ENCODE peak calls at places on chromosome 5, in nine cellular contexts. I is stomach, H is SK-N-SH, R is mucosa of descending colon, Z is ovary, K is neural progenitor cell, Q is astrocyte, N is A549, L is fibroblast of lung. G is an unnamed sample.

GRCh38 chr5:116663081-116663480 is 88.5 kb upstream of the SEMA6A start:
- DNase-seq in I (no peak), H (no peak), R (no peak), Z (no peak), K (peak; percentile 55), Q (no peak), N (no peak), L (no peak), G (no peak)

GRCh38 chr5:53151713-53152458 is 42.3 kb upstream of the MOCS2 start:
- DNase-seq in I (peak; percentile 34), H (no peak), R (no peak), Z (no peak), K (no peak), Q (peak; percentile 86), N (peak; percentile 4), L (peak; percentile 92), G (peak; percentile 88)

GRCh38 chr5:171450423-171451246 is 31.2 kb downstream of the FGF18 start:
- DNase-seq in I (peak; percentile 48), H (no peak), R (peak; percentile 35), Z (peak; percentile 75), K (peak; percentile 69), Q (peak; percentile 65), N (no peak), L (peak; percentile 74), G (no peak)

GRCh38 chr5:128498844-128499455 is 39.1 kb downstream of the FBN2 start:
- DNase-seq in I (no peak), H (peak; percentile 7), R (no peak), Z (no peak), K (peak; percentile 49), Q (peak; percentile 47), N (peak; percentile 61), L (peak; percentile 84), G (peak; percentile 64)

GRCh38 chr5:39519566-39520231 is 94.9 kb upstream of the DAB2 start:
- DNase-seq in I (no peak), H (no peak), R (no peak), Z (no peak), K (no peak), Q (peak; percentile 76), N (peak; percentile 38), L (peak; percentile 74), G (peak; percentile 87)

GRCh38 chr5:131413605-131414559 is 150.0 kb downstream of the CDC42SE2 start:
- DNase-seq in I (no peak), H (no peak), R (no peak), Z (no peak), K (no peak), Q (no peak), N (no peak), L (no peak), G (no peak)

GRCh38 chr5:165076686-165077085 is 1571.3 kb downstream of the MAT2B start:
- DNase-seq in I (no peak), H (no peak), R (no peak), Z (no peak), K (no peak), Q (no peak), N (no peak), L (no peak), G (no peak)

GRCh38 chr5:132557425-132557805 is 638 bp downstream of the RAD50 start:
- DNase-seq in I (peak; percentile 49), H (peak; percentile 26), R (peak; percentile 77), Z (peak; percentile 19), K (peak; percentile 56), Q (peak; percentile 11), N (peak; percentile 80), L (peak; percentile 44), G (peak; percentile 27)

GRCh38 chr5:107542831-107543231 is 127.9 kb downstream of the EFNA5 start:
- DNase-seq in I (peak; percentile 71), H (no peak), R (peak; percentile 40), Z (peak; percentile 56), K (no peak), Q (peak; percentile 61), N (peak; percentile 95), L (peak; percentile 83), G (peak; percentile 26)

GRCh38 chr5:79621056-79621455 is 8.8 kb downstream of the TENT2 start:
- DNase-seq in I (no peak), H (no peak), R (no peak), Z (no peak), K (no peak), Q (peak; percentile 84), N (peak; percentile 32), L (peak; percentile 47), G (no peak)

GRCh38 chr5:145917288-145917687 is 19.1 kb upstream of the SH3RF2 start:
- DNase-seq in I (no peak), H (no peak), R (no peak), Z (no peak), K (no peak), Q (no peak), N (no peak), L (no peak), G (no peak)

GRCh38 chr5:1003296-1003937 is 5.2 kb upstream of the NKD2 start:
- DNase-seq in I (peak; percentile 26), H (no peak), R (peak; percentile 39), Z (peak; percentile 3), K (no peak), Q (no peak), N (no peak), L (no peak), G (peak; percentile 46)

GRCh38 chr5:135739383-135739961 is 95.0 kb upstream of the SLC25A48 start:
- DNase-seq in I (no peak), H (no peak), R (no peak), Z (no peak), K (no peak), Q (peak; percentile 12), N (no peak), L (peak; percentile 41), G (peak; percentile 13)

DNA sequence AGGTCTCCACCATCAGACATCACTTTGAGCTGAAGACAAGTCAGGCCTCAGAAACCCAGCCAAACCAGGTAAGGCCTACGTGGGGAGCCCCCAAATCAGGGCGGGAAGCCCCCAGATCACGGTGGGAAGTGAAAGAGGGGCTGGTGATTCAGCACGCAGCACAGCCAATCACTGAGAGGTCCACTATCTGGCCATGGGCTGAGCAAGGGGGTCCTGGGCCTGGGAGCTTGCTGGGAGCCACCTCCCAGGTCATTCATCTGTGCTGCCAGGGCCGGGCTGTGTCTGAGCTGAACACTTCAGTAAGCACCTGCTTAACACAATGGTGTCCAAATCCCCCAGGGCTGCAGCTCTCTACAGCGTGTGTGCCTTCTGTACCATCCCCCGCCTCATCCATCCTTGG is 15.5 kb downstream of the MED10 start:
- DNase-seq in I (peak; percentile 14), H (no peak), R (no peak), Z (no peak), K (peak; percentile 9), Q (no peak), N (no peak), L (no peak), G (no peak)
- TF ChIP-seq CTCF in I (no peak), H (no peak), R (no peak), Z (no peak), K (no peak), Q (no peak), N (no peak), L (no peak), G (no peak)

GRCh38 chr5:90844931-90845330 is 286.3 kb downstream of the ADGRV1 start:
- DNase-seq in I (peak; percentile 27), H (no peak), R (no peak), Z (no peak), K (no peak), Q (no peak), N (no peak), L (no peak), G (no peak)

DNA sequence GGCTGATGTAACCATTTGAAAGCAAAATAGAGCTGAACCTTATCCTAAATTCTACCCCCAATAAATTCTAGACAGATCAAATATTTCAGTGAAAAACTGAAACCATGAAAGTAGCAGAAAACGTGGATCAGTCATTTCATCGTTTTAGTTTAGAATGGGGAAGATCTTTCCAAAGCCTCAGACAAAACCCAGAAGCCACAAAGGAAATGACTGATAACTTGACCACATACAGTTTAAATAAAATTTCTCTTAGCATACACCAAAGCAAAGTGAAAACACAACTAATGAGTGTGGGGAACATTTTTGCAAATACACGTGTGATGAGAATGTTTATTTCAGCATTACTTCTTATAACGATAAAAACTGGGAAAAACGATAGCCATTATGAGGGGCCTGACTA is 284.8 kb downstream of the ADGRV1 start:
- DNase-seq in I (no peak), H (no peak), R (no peak), Z (no peak), K (no peak), Q (peak; percentile 6), N (no peak), L (peak; percentile 27), G (no peak)
- H3K4me1 ChIP-seq in I (no peaks in the 10 kb centered on the region), H (no peaks in the 10 kb centered on the region), R (no peaks in the 10 kb centered on the region), Z (no peaks in the 10 kb centered on the region), K (no peaks in the 10 kb centered on the region), Q (no peaks in the 10 kb centered on the region), N (no peaks in the 10 kb centered on the region), L (no peaks in the 10 kb centered on the region), G (no peaks in the 10 kb centered on the region)

GRCh38 chr5:177336112-177336511 is 15.4 kb downstream of the LMAN2 start:
- DNase-seq in I (no peak), H (peak; percentile 77), R (peak; percentile 40), Z (no peak), K (peak; percentile 25), Q (no peak), N (peak; percentile 74), L (peak; percentile 8), G (peak; percentile 12)
- TF ChIP-seq CTCF in I (no peak), H (peak; percentile 51), R (no peak), Z (no peak), K (peak; percentile 9), Q (no peak), N (peak; percentile 57), L (peak; percentile 5), G (peak; percentile 33)

GRCh38 chr5:150321211-150321610 is 18.5 kb upstream of the ARSI start:
- DNase-seq in I (no peak), H (no peak), R (no peak), Z (no peak), K (no peak), Q (no peak), N (no peak), L (no peak), G (no peak)

GRCh38 chr5:150319484-150319790 is 16.7 kb upstream of the ARSI start:
- DNase-seq in I (no peak), H (no peak), R (no peak), Z (no peak), K (no peak), Q (no peak), N (no peak), L (no peak), G (no peak)

GRCh38 chr5:150317048-150318003 is 14.6 kb upstream of the ARSI start:
- DNase-seq in I (no peak), H (peak; percentile 63), R (no peak), Z (peak; percentile 43), K (no peak), Q (peak; percentile 94), N (peak; percentile 94), L (peak; percentile 92), G (peak; percentile 85)

GRCh38 chr5:150320048-150320555 is 17.4 kb upstream of the ARSI start:
- DNase-seq in I (peak; percentile 30), H (no peak), R (no peak), Z (peak; percentile 58), K (peak; percentile 53), Q (peak; percentile 89), N (peak; percentile 68), L (peak; percentile 93), G (peak; percentile 88)

GRCh38 chr5:150318613-150319483 is 16.1 kb upstream of the ARSI start:
- DNase-seq in I (no peak), H (no peak), R (no peak), Z (no peak), K (no peak), Q (no peak), N (no peak), L (no peak), G (no peak)
- H3K4me1 ChIP-seq in I (peaks cover 15% of the 10 kb centered on the region), H (peaks cover 29% of the 10 kb centered on the region), R (no peaks in the 10 kb centered on the region), Z (no peaks in the 10 kb centered on the region), K (peaks cover 22% of the 10 kb centered on the region), Q (peaks cover 42% of the 10 kb centered on the region), N (peaks cover 60% of the 10 kb centered on the region), L (peaks cover 28% of the 10 kb centered on the region), G (peaks cover 17% of the 10 kb centered on the region)